ENCODE peak calls at places on chromosomes 12 and 14, in four cellular contexts. B is NCI-H2081, T is endodermal cell, A is A172. L is an unnamed sample.

GRCh38 chr14:97380539-97380941 is 583.4 kb downstream of the VRK1 start:
- DNase-seq in B (no peak), T (peak), A (no peak), L (no peak)

GRCh38 chr12:28242129-28242887 is 52.1 kb downstream of the CCDC91 start:
- DNase-seq in B (no peak), T (peak), A (no peak), L (no peak)

GRCh38 chr14:67270354-67270753 is 29.1 kb downstream of the PALS1 start:
- DNase-seq in B (no peak), T (no peak), A (no peak), L (no peak)

GRCh38 chr12:88922816-88923215 is 342.5 kb upstream of the KITLG start:
- DNase-seq in B (no peak), T (no peak), A (no peak), L (no peak)

GRCh38 chr12:12645485-12645884 is 33.8 kb downstream of the CREBL2 start:
- DNase-seq in B (peak), T (peak), A (no peak), L (no peak)

GRCh38 chr12:108021949-108022522 is 107.1 kb upstream of the WSCD2 start:
- DNase-seq in B (no peak), T (no peak), A (no peak), L (no peak)

GRCh38 chr14:52068741-52069616 is at the start of gene NID2:
- DNase-seq in B (peak), T (peak), A (no peak), L (peak)

GRCh38 chr14:23219075-23219474 is 18.7 kb upstream of the RNF212B start:
- DNase-seq in B (no peak), T (no peak), A (no peak), L (no peak)

GRCh38 chr12:115885040-115885439 is 392.5 kb downstream of the MED13L start:
- DNase-seq in B (no peak), T (peak), A (no peak), L (no peak)

GRCh38 chr12:112978163-112979081 is at the start of gene OAS2:
- DNase-seq in B (no peak), T (peak), A (peak), L (no peak)

GRCh38 chr12:6165418-6165817 is 34.8 kb upstream of the CD9 start:
- DNase-seq in B (no peak), T (no peak), A (no peak), L (no peak)

GRCh38 chr14:79018846-79019245 is 848.7 kb downstream of the NRXN3 start:
- DNase-seq in B (no peak), T (no peak), A (peak), L (no peak)

GRCh38 chr14:102046337-102047278 is 40.2 kb downstream of the HSP90AA1 start:
- DNase-seq in B (peak), T (peak), A (peak), L (peak)

GRCh38 chr14:23579739-23580138 is 1.1 kb upstream of the JPH4 start:
- DNase-seq in B (no peak), T (no peak), A (no peak), L (no peak)

GRCh38 chr14:80906946-80907345 is 34.6 kb downstream of the CEP128 start:
- DNase-seq in B (no peak), T (no peak), A (no peak), L (no peak)

GRCh38 chr14:69439516-69440270 is 41.2 kb downstream of the SLC39A9 start:
- DNase-seq in B (no peak), T (peak), A (no peak), L (no peak)

GRCh38 chr12:127559349-127560040 is 707.5 kb upstream of the TMEM132C start:
- DNase-seq in B (peak), T (peak), A (peak), L (peak)

GRCh38 chr12:70214972-70215617 is 28.1 kb upstream of the CNOT2 start:
- DNase-seq in B (no peak), T (no peak), A (no peak), L (no peak)

GRCh38 chr14:100864206-100864605 is 38.3 kb downstream of the MEG3 start:
- DNase-seq in B (no peak), T (no peak), A (no peak), L (no peak)

GRCh38 chr12:24600996-24601395 is 347.9 kb downstream of the BCAT1 start:
- DNase-seq in B (no peak), T (no peak), A (peak), L (no peak)

GRCh38 chr12:49288412-49288853 is 6.5 kb upstream of the PRPH start:
- DNase-seq in B (no peak), T (peak), A (peak), L (no peak)

GRCh38 chr12:106033161-106033675 is 105.5 kb downstream of the NUAK1 start:
- DNase-seq in B (no peak), T (no peak), A (no peak), L (no peak)

GRCh38 chr14:99246536-99247083 is 25.4 kb downstream of the BCL11B start:
- DNase-seq in B (no peak), T (peak), A (no peak), L (no peak)

GRCh38 chr12:31370645-31371620 is 45.0 kb upstream of the SINHCAF start:
- DNase-seq in B (no peak), T (peak), A (no peak), L (peak)

GRCh38 chr14:101823511-101824120 is 62.1 kb downstream of the PPP2R5C start:
- DNase-seq in B (no peak), T (no peak), A (no peak), L (no peak)

GRCh38 chr12:47777741-47778558 is 4.9 kb downstream of the SLC48A1 start:
- DNase-seq in B (no peak), T (no peak), A (no peak), L (no peak)

GRCh38 chr12:129564768-129565167 is 339.1 kb downstream of the TMEM132D start:
- DNase-seq in B (no peak), T (no peak), A (no peak), L (no peak)

GRCh38 chr14:76832503-76832988 is 6.3 kb downstream of the LRRC74A start:
- DNase-seq in B (no peak), T (no peak), A (no peak), L (no peak)

GRCh38 chr12:120172053-120172452 is 22.5 kb downstream of the GCN1 start:
- DNase-seq in B (no peak), T (no peak), A (no peak), L (no peak)

GRCh38 chr14:44613061-44613712 is 106.1 kb upstream of the FSCB start:
- DNase-seq in B (no peak), T (no peak), A (no peak), L (no peak)